ENCODE peak calls at places on chromosomes 11 and 22, in eight cellular contexts. C is kidney; S is cardiac muscle cell; L is Panc1; K is tibial artery; Y is uterus; W is pancreas; G is CD8-positive, alpha-beta T cell. T is an unnamed sample.

GRCh38 chr11:112610996-112611795 is 350.0 kb upstream of the NCAM1 start:
- DNase-seq in C (no peak), S (peak; percentile 22), L (no peak), K (no peak), Y (no peak), W (no peak), G (no peak), T (no peak)

GRCh38 chr11:116731821-116732739 is 40.7 kb downstream of the BUD13 start:
- DNase-seq in C (no peak), S (no peak), L (no peak), K (peak; percentile 45), Y (no peak), W (no peak), G (no peak), T (no peak)

GRCh38 chr11:134958336-134958640 is 546.2 kb upstream of the B3GAT1 start:
- DNase-seq in C (no peak), S (no peak), L (no peak), K (no peak), Y (no peak), W (no peak), G (no peak), T (no peak)

GRCh38 chr11:28048812-28049211 is 59.1 kb downstream of the KIF18A start:
- DNase-seq in C (no peak), S (no peak), L (no peak), K (no peak), Y (no peak), W (no peak), G (no peak), T (no peak)

GRCh38 chr11:134905966-134906955 is 494.2 kb upstream of the B3GAT1 start:
- DNase-seq in C (no peak), S (no peak), L (no peak), K (no peak), Y (no peak), W (no peak), G (no peak), T (no peak)

GRCh38 chr11:36360833-36361232 is 64.7 kb downstream of the PRR5L start:
- DNase-seq in C (no peak), S (no peak), L (no peak), K (no peak), Y (no peak), W (no peak), G (no peak), T (no peak)

GRCh38 chr11:76752321-76753175 is 30.6 kb upstream of the TSKU start:
- DNase-seq in C (peak; percentile 90), S (peak; percentile 93), L (no peak), K (peak; percentile 94), Y (peak; percentile 91), W (no peak), G (no peak), T (peak; percentile 77)

GRCh38 chr11:8631395-8632110 is 37.5 kb upstream of the STK33 start:
- DNase-seq in C (no peak), S (peak; percentile 77), L (no peak), K (no peak), Y (no peak), W (no peak), G (no peak), T (no peak)

GRCh38 chr22:36922097-36922608 is 8.7 kb downstream of the CSF2RB start:
- DNase-seq in C (peak; percentile 61), S (peak; percentile 54), L (no peak), K (no peak), Y (no peak), W (no peak), G (no peak), T (no peak)

GRCh38 chr11:130191896-130192295 is 32.3 kb downstream of the ST14 start:
- DNase-seq in C (no peak), S (no peak), L (no peak), K (no peak), Y (no peak), W (no peak), G (no peak), T (no peak)

GRCh38 chr11:7250166-7250565 is 1.5 kb upstream of the SYT9 start:
- DNase-seq in C (no peak), S (no peak), L (no peak), K (no peak), Y (no peak), W (no peak), G (no peak), T (no peak)

GRCh38 chr11:130168105-130168504 is 8.5 kb downstream of the ST14 start:
- DNase-seq in C (no peak), S (no peak), L (no peak), K (no peak), Y (no peak), W (no peak), G (no peak), T (no peak)

GRCh38 chr11:57347336-57347735 is 9.2 kb downstream of the P2RX3 start:
- DNase-seq in C (no peak), S (no peak), L (no peak), K (no peak), Y (no peak), W (no peak), G (no peak), T (no peak)

GRCh38 chr11:132886335-132886734 is 646.0 kb downstream of the OPCML start:
- DNase-seq in C (no peak), S (peak; percentile 58), L (no peak), K (no peak), Y (no peak), W (no peak), G (no peak), T (no peak)

GRCh38 chr11:44617671-44618461 is 52.4 kb downstream of the CD82 start:
- DNase-seq in C (no peak), S (no peak), L (no peak), K (peak; percentile 65), Y (peak; percentile 10), W (no peak), G (no peak), T (no peak)

GRCh38 chr22:29044657-29045176 is 16.9 kb downstream of the C22orf31 start:
- DNase-seq in C (no peak), S (peak; percentile 77), L (no peak), K (no peak), Y (no peak), W (no peak), G (no peak), T (no peak)

GRCh38 chr22:39148727-39149535 is 3.5 kb downstream of the CBX7 start:
- DNase-seq in C (no peak), S (no peak), L (no peak), K (peak; percentile 93), Y (peak; percentile 79), W (peak; percentile 62), G (no peak), T (no peak)

GRCh38 chr22:37300551-37301017 is 18.3 kb downstream of the CYTH4 start:
- DNase-seq in C (no peak), S (no peak), L (no peak), K (no peak), Y (no peak), W (no peak), G (peak; percentile 46), T (no peak)

GRCh38 chr11:34104680-34105078 is 750 bp upstream of the NAT10 start:
- DNase-seq in C (no peak), S (no peak), L (peak; percentile 0), K (no peak), Y (no peak), W (no peak), G (no peak), T (no peak)

GRCh38 chr11:34105957-34106504 is 602 bp downstream of the NAT10 start:
- DNase-seq in C (no peak), S (no peak), L (peak; percentile 0), K (no peak), Y (no peak), W (no peak), G (no peak), T (no peak)

DNA sequence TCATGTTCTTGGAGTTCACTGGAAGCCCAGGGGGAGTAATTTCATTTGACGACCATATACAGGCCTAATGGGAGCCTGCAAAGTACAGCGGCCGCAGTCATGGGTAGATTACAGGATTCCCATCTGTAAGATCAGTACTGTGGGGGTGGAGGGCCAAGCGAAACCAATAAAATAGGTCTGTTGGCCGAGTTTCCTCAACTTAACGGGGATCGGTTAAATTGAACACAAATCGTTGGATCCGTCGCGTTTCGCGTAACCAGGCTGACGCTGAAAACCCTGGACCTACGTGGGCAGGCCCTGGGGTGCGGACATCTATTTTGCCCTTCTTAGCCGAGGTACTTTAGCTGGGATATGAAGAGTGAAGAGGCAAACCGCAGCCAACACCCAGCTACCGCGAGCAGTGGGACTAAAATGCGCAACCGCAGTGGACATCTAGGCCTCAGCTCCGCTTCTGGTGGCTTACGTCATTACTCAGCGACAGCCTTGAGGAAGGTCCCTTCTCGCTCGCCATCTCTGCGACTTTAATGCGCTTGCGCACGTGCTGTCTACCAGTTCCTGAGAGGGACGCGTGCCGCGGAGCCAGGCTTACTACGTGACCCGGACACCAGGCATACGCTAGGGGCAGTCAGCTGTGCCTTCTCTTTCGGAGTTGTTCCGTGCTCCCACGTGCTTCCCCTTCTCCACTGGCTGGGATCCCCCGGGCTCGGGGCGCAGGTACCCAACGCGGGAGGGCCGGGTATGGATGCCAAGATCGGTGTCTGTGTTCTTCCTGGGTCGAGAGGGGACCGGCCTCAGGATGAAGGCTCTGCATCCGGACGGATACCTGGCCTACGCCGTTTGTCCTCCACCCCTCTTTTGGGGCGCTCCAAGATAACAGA is at the start of gene NAT10:
- DNase-seq in C (peak; percentile 98), S (peak; percentile 99), L (peak; percentile 97), K (peak; percentile 98), Y (peak; percentile 97), W (peak; percentile 96), G (peak; percentile 98), T (peak; percentile 98)
- TF ChIP-seq CTCF in C (peak; percentile 1), S (peak; percentile 16), L (no peak), K (no peak), Y (no peak), W (no peak), G (no peak), T (peak; percentile 27)

GRCh38 chr22:45828836-45829235 is 148.1 kb downstream of the WNT7B start:
- DNase-seq in C (no peak), S (no peak), L (no peak), K (no peak), Y (no peak), W (no peak), G (no peak), T (no peak)
- H3K27ac ChIP-seq in C (no peak overlapping the region), S (no peak overlapping the region), L (no peak overlapping the region), K (no peak overlapping the region), Y (no peak overlapping the region), W (no peak overlapping the region), G (no peak overlapping the region), T (no peak overlapping the region)

DNA sequence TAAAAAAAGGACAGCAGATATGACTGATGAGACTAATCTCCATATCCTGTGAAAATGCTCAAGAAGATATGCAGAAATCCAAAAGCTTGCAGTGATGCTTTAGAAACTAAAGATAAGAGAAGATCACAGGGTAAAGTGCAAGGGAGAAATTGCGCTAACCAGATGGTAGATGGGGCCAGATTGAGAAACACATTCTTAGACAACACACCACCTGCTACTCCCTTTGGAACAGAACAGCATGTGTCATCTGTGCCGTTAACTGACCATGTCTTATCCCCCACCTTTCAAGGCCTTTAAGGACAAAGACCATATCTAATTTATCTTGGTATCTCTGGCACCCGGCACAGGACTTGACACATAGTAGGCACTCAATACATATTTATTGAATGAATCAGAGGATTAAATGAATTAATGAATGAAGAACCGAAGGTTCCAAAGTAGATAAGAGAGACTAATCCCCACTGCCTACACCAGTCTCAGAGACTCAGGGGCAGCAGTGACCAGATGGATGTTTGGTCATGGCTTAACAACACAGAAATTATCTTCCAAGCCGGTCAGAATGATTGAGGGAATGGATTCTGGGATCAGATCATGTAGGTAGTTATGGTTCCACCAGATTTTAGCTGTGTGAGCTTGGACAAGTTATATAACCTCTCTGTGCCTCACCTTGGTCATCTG is 12.3 kb upstream of the P2RY2 start:
- DNase-seq in C (no peak), S (no peak), L (no peak), K (no peak), Y (no peak), W (no peak), G (no peak), T (no peak)
- H3K4me1 ChIP-seq in C (no peaks in the 10 kb centered on the region), S (peaks cover 6% of the 10 kb centered on the region), L (no peaks in the 10 kb centered on the region), K (no peaks in the 10 kb centered on the region), Y (no peaks in the 10 kb centered on the region), W (no peaks in the 10 kb centered on the region), G (no peaks in the 10 kb centered on the region), T (peaks cover 26% of the 10 kb centered on the region)

GRCh38 chr22:31561238-31561887 is 65.0 kb downstream of the SFI1 start:
- DNase-seq in C (peak; percentile 76), S (peak; percentile 89), L (peak; percentile 36), K (peak; percentile 79), Y (peak; percentile 64), W (peak; percentile 72), G (peak; percentile 11), T (peak; percentile 75)
- TF ChIP-seq CTCF in C (peak; percentile 76), S (peak; percentile 97), L (peak; percentile 85), K (peak; percentile 76), Y (peak; percentile 52), W (peak; percentile 36), G (peak; percentile 25), T (peak; percentile 73)